ENCODE peak calls at places on chromosomes 6 and 20, in six cellular contexts. D, K, X, W, R and T are unnamed samples.
A peak's percentile ranks its signal among the peaks of the same experiment; 100 is the strongest.

GRCh38 chr6:168060521-168060931 is 18.5 kb downstream of the FRMD1 start:
- DNase-seq in D (peak; percentile 41), K (peak; percentile 80), X (no peak), W (peak; percentile 37), R (peak; percentile 65), T (no peak)

GRCh38 chr6:26331809-26332226 is 33.2 kb upstream of the BTN3A2 start:
- DNase-seq in D (no peak), K (no peak), X (no peak), W (no peak), R (no peak), T (no peak)

GRCh38 chr6:157867155-157867559 is 44.1 kb downstream of the SNX9 start:
- DNase-seq in D (peak; percentile 14), K (no peak), X (no peak), W (peak; percentile 64), R (peak; percentile 31), T (no peak)

GRCh38 chr6:143549630-143550268 is 38.2 kb upstream of the FUCA2 start:
- DNase-seq in D (no peak), K (no peak), X (no peak), W (no peak), R (no peak), T (no peak)

GRCh38 chr6:77455271-77455670 is 8.0 kb downstream of the HTR1B start:
- DNase-seq in D (no peak), K (no peak), X (no peak), W (no peak), R (peak; percentile 31), T (no peak)

GRCh38 chr6:163901681-163902080 is 487.2 kb downstream of the QKI start:
- DNase-seq in D (no peak), K (no peak), X (no peak), W (no peak), R (no peak), T (no peak)

GRCh38 chr20:48301189-48301588 is 515.9 kb upstream of the SULF2 start:
- DNase-seq in D (no peak), K (no peak), X (no peak), W (no peak), R (no peak), T (no peak)

GRCh38 chr20:38094373-38094775 is 60.8 kb downstream of the RPRD1B start:
- DNase-seq in D (peak; percentile 75), K (peak; percentile 33), X (peak; percentile 69), W (peak; percentile 54), R (peak; percentile 83), T (peak; percentile 84)

GRCh38 chr6:9581155-9581554 is 833.7 kb downstream of the TFAP2A start:
- DNase-seq in D (no peak), K (no peak), X (no peak), W (no peak), R (no peak), T (no peak)

GRCh38 chr6:119158057-119158848 is 79.8 kb upstream of the FAM184A start:
- DNase-seq in D (peak; percentile 49), K (no peak), X (no peak), W (peak; percentile 16), R (peak; percentile 97), T (no peak)

GRCh38 chr20:5214826-5215225 is 88.0 kb downstream of the CDS2 start:
- DNase-seq in D (no peak), K (no peak), X (no peak), W (no peak), R (no peak), T (no peak)

GRCh38 chr20:47708953-47709833 is 76.1 kb downstream of the SULF2 start:
- DNase-seq in D (no peak), K (no peak), X (no peak), W (no peak), R (no peak), T (no peak)

GRCh38 chr6:119138906-119139541 is 60.6 kb upstream of the FAM184A start:
- DNase-seq in D (no peak), K (no peak), X (no peak), W (no peak), R (no peak), T (no peak)

GRCh38 chr6:111427341-111428116 is 55.5 kb downstream of the REV3L start:
- DNase-seq in D (no peak), K (no peak), X (peak; percentile 68), W (peak; percentile 86), R (peak; percentile 86), T (no peak)

GRCh38 chr6:55706048-55706447 is 127.1 kb upstream of the HMGCLL1 start:
- DNase-seq in D (no peak), K (no peak), X (no peak), W (no peak), R (no peak), T (no peak)

GRCh38 chr6:11096109-11096508 is 2.5 kb downstream of the SMIM13 start:
- DNase-seq in D (no peak), K (peak; percentile 28), X (no peak), W (peak; percentile 55), R (peak; percentile 73), T (no peak)

GRCh38 chr6:126056355-126057004 is 70.1 kb downstream of the TRMT11 start:
- DNase-seq in D (no peak), K (no peak), X (no peak), W (no peak), R (no peak), T (no peak)

GRCh38 chr20:51624157-51624731 is 81.7 kb upstream of the NFATC2 start:
- DNase-seq in D (peak; percentile 53), K (peak; percentile 58), X (no peak), W (peak; percentile 69), R (peak; percentile 52), T (no peak)

GRCh38 chr6:44824567-44824966 is 437.1 kb downstream of the CDC5L start:
- DNase-seq in D (no peak), K (no peak), X (no peak), W (no peak), R (no peak), T (no peak)

GRCh38 chr6:69719602-69720193 is 77.1 kb downstream of the LMBRD1 start:
- DNase-seq in D (no peak), K (no peak), X (peak; percentile 25), W (peak; percentile 42), R (peak; percentile 20), T (no peak)

GRCh38 chr6:44831002-44831610 is 443.6 kb downstream of the CDC5L start:
- DNase-seq in D (no peak), K (no peak), X (no peak), W (peak; percentile 62), R (peak; percentile 84), T (no peak)

GRCh38 chr20:62165762-62166399 is 16.9 kb upstream of the MTG2 start:
- DNase-seq in D (no peak), K (no peak), X (no peak), W (no peak), R (no peak), T (no peak)

GRCh38 chr20:14956026-14956425 is 618.6 kb upstream of the FLRT3 start:
- DNase-seq in D (no peak), K (no peak), X (peak; percentile 59), W (no peak), R (no peak), T (no peak)

GRCh38 chr20:3797592-3798404 is 1.7 kb downstream of the CDC25B start:
- DNase-seq in D (no peak), K (peak; percentile 65), X (no peak), W (no peak), R (no peak), T (no peak)

GRCh38 chr6:105272783-105273182 is 93.0 kb upstream of the POPDC3 start:
- DNase-seq in D (no peak), K (no peak), X (no peak), W (peak; percentile 22), R (peak; percentile 23), T (no peak)

GRCh38 chr20:47062226-47062880 is 167.7 kb downstream of the EYA2 start:
- DNase-seq in D (no peak), K (no peak), X (no peak), W (no peak), R (no peak), T (no peak)

GRCh38 chr6:148700713-148701392 is 46.0 kb upstream of the UST start:
- DNase-seq in D (no peak), K (peak; percentile 11), X (no peak), W (peak; percentile 48), R (peak; percentile 63), T (no peak)
- H3K4me3 ChIP-seq in D (peak overlapping the region; percentile 33), K (peak overlapping the region; percentile 24), X (peak overlapping the region; percentile 32), W (peak overlapping the region; percentile 43), R (peak overlapping the region; percentile 50), T (peak overlapping the region; percentile 53)

GRCh38 chr20:45940053-45940452 is 5.6 kb downstream of the PCIF1 start:
- DNase-seq in D (no peak), K (no peak), X (no peak), W (no peak), R (no peak), T (no peak)
- H3K4me3 ChIP-seq in D (no peak overlapping the region), K (no peak overlapping the region), X (no peak overlapping the region), W (no peak overlapping the region), R (no peak overlapping the region), T (no peak overlapping the region)

GRCh38 chr6:134177236-134177635 is 124.8 kb upstream of the SLC2A12 start:
- DNase-seq in D (no peak), K (no peak), X (no peak), W (no peak), R (no peak), T (no peak)
- H3K4me3 ChIP-seq in D (peak overlapping the region; percentile 44), K (peak overlapping the region; percentile 90), X (no peak overlapping the region), W (no peak overlapping the region), R (peak overlapping the region; percentile 68), T (peak overlapping the region; percentile 90)

GRCh38 chr6:90110971-90111370 is 185.7 kb downstream of the BACH2 start:
- DNase-seq in D (no peak), K (no peak), X (no peak), W (no peak), R (no peak), T (no peak)
- H3K4me3 ChIP-seq in D (no peak overlapping the region), K (no peak overlapping the region), X (no peak overlapping the region), W (no peak overlapping the region), R (no peak overlapping the region), T (no peak overlapping the region)